ENCODE peak calls at places on chromosomes 5 and 9, in five cellular contexts. W is upper lobe of right lung; D is CD4-positive, alpha-beta T cell; K is vagina; V is HL-60. G is an unnamed sample.

GRCh38 chr5:169272731-169273401 is 28.1 kb downstream of the SLIT3 start:
- DNase-seq in D (no peak), K (no peak), V (no peak), W (no peak), G (no peak)

GRCh38 chr5:91059409-91059808 is 323.7 kb downstream of the ARRDC3 start:
- DNase-seq in V (no peak), K (no peak), W (no peak), D (no peak), G (no peak)

GRCh38 chr5:118611332-118611945 is 376.9 kb downstream of the DTWD2 start:
- DNase-seq in V (no peak), W (no peak), D (no peak), K (no peak), G (no peak)

GRCh38 chr5:110268985-110269384 is 457.5 kb downstream of the TMEM232 start:
- DNase-seq in W (no peak), K (no peak), D (no peak), V (no peak), G (no peak)

GRCh38 chr5:62051747-62052146 is 254.3 kb upstream of the KIF2A start:
- DNase-seq in K (no peak), V (no peak), D (no peak), W (no peak), G (no peak)

GRCh38 chr9:115998661-115999060 is 154.9 kb upstream of the PAPPA start:
- DNase-seq in W (no peak), V (no peak), K (no peak), D (no peak), G (no peak)

GRCh38 chr5:128736567-128736966 is 198.5 kb upstream of the FBN2 start:
- DNase-seq in W (no peak), K (no peak), V (no peak), D (no peak), G (peak)

GRCh38 chr5:133869675-133869978 is 98.8 kb downstream of the C5orf15 start:
- DNase-seq in K (no peak), D (no peak), V (no peak), W (peak), G (no peak)

GRCh38 chr9:21096172-21096900 is 18.6 kb upstream of the IFNB1 start:
- DNase-seq in W (no peak), V (no peak), D (no peak), K (no peak), G (peak)

GRCh38 chr9:129324808-129325491 is 146.9 kb upstream of the IER5L start:
- DNase-seq in D (no peak), W (peak), V (no peak), K (no peak), G (no peak)
- H3K27ac ChIP-seq in D (no peak), W (no peak), V (no peak), K (peak), G (no peak)

GRCh38 chr5:146944764-146945710 is 66.5 kb upstream of the PPP2R2B start:
- DNase-seq in D (no peak), K (no peak), V (no peak), W (no peak), G (no peak)
- H3K27ac ChIP-seq in D (no peak), K (no peak), V (no peak), W (no peak), G (no peak)

GRCh38 chr5:173789031-173789920 is 98.9 kb upstream of the CPEB4 start:
- DNase-seq in W (peak), K (no peak), D (no peak), V (no peak), G (no peak)
- H3K27ac ChIP-seq in W (no peak), K (no peak), D (no peak), V (peak), G (no peak)

GRCh38 chr5:93821892-93822291 is 80.5 kb upstream of the POU5F2 start:
- DNase-seq in W (no peak), V (no peak), D (no peak), K (no peak), G (no peak)
- H3K27ac ChIP-seq in W (no peak), V (no peak), D (no peak), K (no peak), G (no peak)

DNA sequence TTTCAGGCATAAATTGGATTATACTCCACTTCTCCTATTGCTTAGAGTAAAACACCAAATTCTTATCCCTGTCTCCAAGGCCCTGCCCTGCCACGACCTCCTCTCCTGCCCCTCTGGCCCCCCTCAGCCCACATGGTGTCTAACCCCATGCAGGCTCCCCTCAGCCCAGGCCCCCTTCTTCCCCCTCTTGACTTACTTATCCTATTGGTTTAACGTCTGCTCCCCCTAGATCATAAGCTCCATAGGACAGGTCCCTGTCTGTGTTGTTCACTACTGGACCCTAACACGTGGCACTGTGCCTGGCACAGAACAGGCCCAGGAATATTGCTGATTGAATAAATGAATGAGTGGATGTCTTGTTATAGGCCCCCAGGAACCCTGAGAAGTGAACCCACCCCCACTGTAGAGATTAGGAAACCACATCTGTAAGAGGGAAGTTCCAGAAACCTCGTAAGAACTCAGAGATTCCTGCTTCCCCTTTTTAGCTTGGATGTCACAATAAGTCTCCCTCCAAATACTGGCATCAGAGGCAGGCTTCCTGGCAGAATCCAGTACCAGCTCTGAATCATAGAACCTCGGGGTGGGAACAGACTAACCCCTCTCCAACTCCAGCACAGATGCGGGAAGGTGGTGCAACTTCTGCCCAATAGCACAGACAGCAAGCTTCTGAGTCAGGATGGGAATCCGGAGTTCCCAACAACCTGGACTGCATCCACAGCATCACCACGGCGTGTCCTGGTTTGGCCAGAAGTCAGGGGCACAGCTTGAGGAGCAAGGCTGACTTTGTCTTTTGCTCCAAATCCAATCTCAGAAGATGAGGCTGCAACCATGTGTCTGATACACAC is 31.5 kb downstream of the HRH2 start:
- DNase-seq in W (peak), D (no peak), V (peak), K (no peak), G (no peak)
- H3K27ac ChIP-seq in W (peak), D (no peak), V (peak), K (no peak), G (no peak)

GRCh38 chr9:38656896-38657295 is 36.5 kb upstream of the ANKRD18A start:
- DNase-seq in V (no peak), D (no peak), W (no peak), K (no peak), G (no peak)
- H3K27ac ChIP-seq in V (no peak), D (no peak), W (no peak), K (no peak), G (no peak)

GRCh38 chr9:89390068-89390555 is 71.8 kb downstream of the SECISBP2 start:
- DNase-seq in W (no peak), K (no peak), D (no peak), V (no peak), G (no peak)
- H3K27ac ChIP-seq in W (no peak), K (peak), D (no peak), V (no peak), G (no peak)

GRCh38 chr5:39995990-39996389 is 571.2 kb upstream of the DAB2 start:
- DNase-seq in V (no peak), W (no peak), K (no peak), D (no peak), G (no peak)
- H3K27ac ChIP-seq in V (no peak), W (no peak), K (no peak), D (no peak), G (no peak)

GRCh38 chr9:111178361-111179043 is 140.2 kb upstream of the LPAR1 start:
- DNase-seq in W (no peak), K (no peak), V (no peak), D (no peak), G (no peak)
- H3K27ac ChIP-seq in W (no peak), K (no peak), V (no peak), D (no peak), G (no peak)

G was measured in epithelial cell of prostate.